ENCODE peak calls at places on chromosomes 4 and X, in four cellular contexts. A is effector memory CD8-positive, alpha-beta T cell; C is hepatic stellate cell; Q is sciatic nerve. B is an unnamed sample.

GRCh38 chr4:97720869-97721432 is 422.3 kb downstream of the STPG2 start:
- DNase-seq in A (no peak), C (no peak), Q (no peak), B (no peak)

GRCh38 chr4:138248058-138248457 is 5.9 kb upstream of the SLC7A11 start:
- DNase-seq in A (no peak), Q (no peak), C (no peak), B (no peak)

GRCh38 chrX:142156567-142156966 is 48.5 kb downstream of the MAGEC2 start:
- DNase-seq in Q (no peak), C (no peak), A (no peak), B (no peak)

GRCh38 chr4:3302786-3303444 is 10.1 kb downstream of the RGS12 start:
- DNase-seq in Q (peak), C (no peak), A (no peak), B (no peak)

GRCh38 chr4:110540606-110541440 is 64.9 kb downstream of the ENPEP start:
- DNase-seq in C (no peak), A (no peak), Q (no peak), B (no peak)

GRCh38 chr4:128163177-128164117 is 102.3 kb downstream of the LARP1B start:
- DNase-seq in Q (no peak), A (no peak), C (peak), B (no peak)

GRCh38 chrX:124086411-124086810 is 124.9 kb downstream of the STAG2 start:
- DNase-seq in A (peak), Q (no peak), C (no peak), B (no peak)

GRCh38 chrX:48648299-48648698 is 35.3 kb upstream of the WAS start:
- DNase-seq in A (peak), C (peak), Q (no peak), B (no peak)

GRCh38 chr4:26141101-26141830 is 179.5 kb upstream of the RBPJ start:
- DNase-seq in A (no peak), Q (no peak), C (no peak), B (no peak)

GRCh38 chr4:100190643-100191600 is 654 bp upstream of the DDIT4L start:
- DNase-seq in A (no peak), C (peak), Q (no peak), B (no peak)

GRCh38 chrX:41734530-41734929 is 10.5 kb downstream of the GPR82 start:
- DNase-seq in A (no peak), C (peak), Q (no peak), B (no peak)

GRCh38 chr4:84379881-84380618 is 119.0 kb downstream of the NKX6-1 start:
- DNase-seq in A (no peak), Q (no peak), C (peak), B (no peak)

GRCh38 chr4:165440415-165440882 is 61.6 kb downstream of the CPE start:
- DNase-seq in C (peak), A (no peak), Q (no peak), B (no peak)

GRCh38 chrX:72027024-72027913 is 104.4 kb downstream of the RTL5 start:
- DNase-seq in Q (no peak), C (no peak), A (no peak), B (no peak)

GRCh38 chrX:1593286-1594271 is 2.2 kb downstream of the AKAP17A start:
- DNase-seq in C (peak), Q (no peak), A (no peak), B (no peak)

GRCh38 chr4:8377103-8378075 is 63.1 kb downstream of the ACOX3 start:
- DNase-seq in A (no peak), C (no peak), Q (no peak), B (no peak)

GRCh38 chr4:124961138-124961750 is 248.7 kb upstream of the ANKRD50 start:
- DNase-seq in A (no peak), Q (no peak), C (no peak), B (no peak)

GRCh38 chr4:146521543-146522097 is at the start of gene SLC10A7:
- DNase-seq in C (peak), A (peak), Q (peak), B (no peak)

GRCh38 chr4:40594261-40595178 is 35.1 kb downstream of the RBM47 start:
- DNase-seq in A (no peak), C (no peak), Q (no peak), B (no peak)

GRCh38 chr4:24843121-24843520 is 47.7 kb downstream of the SOD3 start:
- DNase-seq in Q (no peak), A (no peak), C (no peak), B (no peak)

GRCh38 chrX:140821280-140821679 is 111.7 kb downstream of the LINC00632 start:
- DNase-seq in C (no peak), Q (no peak), A (no peak), B (no peak)

GRCh38 chr4:20262221-20262620 is 10.5 kb downstream of the SLIT2 start:
- DNase-seq in Q (no peak), A (no peak), C (no peak), B (no peak)

GRCh38 chrX:20063716-20064351 is 52.9 kb downstream of the MAP7D2 start:
- DNase-seq in A (no peak), Q (no peak), C (no peak), B (no peak)

GRCh38 chr4:72152731-72153130 is 120.9 kb downstream of the NPFFR2 start:
- DNase-seq in Q (no peak), C (no peak), A (no peak), B (no peak)

GRCh38 chr4:25457053-25457715 is 80.1 kb downstream of the ANAPC4 start:
- DNase-seq in Q (no peak), A (no peak), C (peak), B (no peak)

GRCh38 chr4:168731706-168732414 is 235.0 kb downstream of the PALLD start:
- DNase-seq in A (no peak), Q (no peak), C (no peak), B (no peak)

GRCh38 chr4:118826723-118827444 is 9.0 kb downstream of the SEC24D start:
- DNase-seq in Q (no peak), A (no peak), C (no peak), B (no peak)

GRCh38 chr4:52173470-52174055 is 122.5 kb downstream of the SPATA18 start:
- DNase-seq in A (no peak), Q (peak), C (no peak), B (no peak)

GRCh38 chr4:45079616-45080015 is 353.3 kb upstream of the GNPDA2 start:
- DNase-seq in C (no peak), A (no peak), Q (no peak), B (no peak)

GRCh38 chrX:31130457-31131215 is 58.8 kb upstream of the FTHL17 start:
- DNase-seq in A (no peak), Q (no peak), C (no peak), B (no peak)

GRCh38 chr4:53307210-53307609 is 58.7 kb downstream of the SCFD2 start:
- DNase-seq in C (no peak), Q (no peak), A (no peak), B (no peak)

GRCh38 chr4:68365068-68365467 is 15.2 kb upstream of the YTHDC1 start:
- DNase-seq in C (no peak), Q (no peak), A (no peak), B (no peak)

GRCh38 chrX:143634373-143634685 is 1.6 kb downstream of the SLITRK4 start:
- DNase-seq in A (no peak), Q (no peak), C (no peak), B (no peak)